ENCODE peak calls at places on chromosomes 11 and 22, in nine cellular contexts. Q is pancreas; H is HS-5; J is hepatocyte; R is hypothalamus; S is GDM1; L is stimulated activated CD4-positive, alpha-beta T cell treated with anti-CD3 and anti-CD28 coated beads, Interleukin-12 subunit alpha, Interleukin-12 subunit beta, amount 100 ng/mL, for 48 hours; Y is activated T-cell treated with anti-CD3 and anti-CD28 coated beads, Interleukin-2, amount 50 U/mL, for 72 hours; O is AG09309. K is an unnamed sample.

GRCh38 chr11:129881570-129882170 is 13.7 kb downstream of the NFRKB start:
- DNase-seq in Q (no peak), J (peak), O (no peak), R (no peak), Y (peak), L (peak), S (no peak), H (no peak), K (no peak)

GRCh38 chr11:128244896-128245295 is 342.5 kb downstream of the ETS1 start:
- DNase-seq in Q (no peak), H (no peak), O (no peak), S (no peak), J (no peak), L (no peak), Y (no peak), R (no peak), K (no peak)

GRCh38 chr11:36375348-36376314 is 79.5 kb downstream of the PRR5L start:
- DNase-seq in J (no peak), R (no peak), O (no peak), H (no peak), Q (no peak), S (no peak), L (no peak), Y (no peak), K (no peak)

GRCh38 chr22:38097557-38098409 is 12.7 kb downstream of the BAIAP2L2 start:
- DNase-seq in Q (no peak), L (no peak), R (no peak), H (no peak), Y (no peak), O (no peak), S (no peak), J (no peak), K (no peak)

GRCh38 chr22:25237503-25237902 is 18.1 kb downstream of the CRYBB2 start:
- DNase-seq in H (no peak), O (no peak), J (no peak), S (no peak), L (no peak), Y (no peak), R (no peak), Q (no peak), K (no peak)

GRCh38 chr11:124194696-124195418 is 11.7 kb downstream of the OR10D3 start:
- DNase-seq in J (peak), L (peak), O (peak), S (peak), H (peak), Q (no peak), R (no peak), Y (peak), K (no peak)

GRCh38 chr11:68216171-68216938 is 3.3 kb upstream of the KMT5B start:
- DNase-seq in R (no peak), Q (peak), J (no peak), O (no peak), S (no peak), H (no peak), L (no peak), Y (no peak), K (no peak)

GRCh38 chr22:47588583-47588970 is 826.1 kb downstream of the TBC1D22A start:
- DNase-seq in J (no peak), R (no peak), S (no peak), Q (no peak), L (no peak), Y (no peak), H (no peak), O (no peak), K (no peak)

GRCh38 chr11:125401235-125401634 is 94.8 kb downstream of the FEZ1 start:
- DNase-seq in J (no peak), Q (no peak), S (no peak), L (no peak), Y (no peak), H (no peak), R (no peak), O (no peak), K (no peak)

GRCh38 chr11:83410605-83411565 is 124.7 kb upstream of the CCDC90B start:
- DNase-seq in L (no peak), H (no peak), S (no peak), O (no peak), R (no peak), Y (no peak), J (no peak), Q (no peak), K (no peak)

GRCh38 chr11:406796-407650 is 7.8 kb downstream of the SIGIRR start:
- DNase-seq in H (no peak), Q (peak), J (peak), O (no peak), L (peak), R (peak), Y (peak), S (peak), K (no peak)

GRCh38 chr11:86793307-86793706 is 7.0 kb upstream of the PRSS23 start:
- DNase-seq in Q (no peak), J (no peak), O (no peak), Y (no peak), R (no peak), S (no peak), L (no peak), H (no peak), K (no peak)

GRCh38 chr22:44143117-44143495 is 37.6 kb upstream of the PARVG start:
- DNase-seq in L (no peak), H (no peak), S (no peak), Y (no peak), J (no peak), Q (no peak), O (no peak), R (no peak), K (no peak)

K was measured in AG04449.